ENCODE peak calls at places on chromosomes 11 and 22, in nine cellular contexts. One of them, this sample, is unnamed.

GRCh38 chr22:29306175-29306829 is at the start of gene GAS2L1:
- DNase-seq in B cell: peak; percentile 59
- DNase-seq in astrocyte of the spinal cord: peak; percentile 87
- DNase-seq in transverse colon: peak; percentile 89
- DNase-seq in OCI-LY7: peak; percentile 55
- DNase-seq in fibroblast of lung: peak; percentile 80
- DNase-seq in SK-N-SH: peak; percentile 96
- DNase-seq in Calu3: peak; percentile 88
- DNase-seq in cardiac muscle cell: peak; percentile 88
- DNase-seq in this sample: peak; percentile 80

GRCh38 chr22:49097171-49097925 is 730.3 kb downstream of the BRD1 start:
- DNase-seq in SK-N-SH: no peak
- DNase-seq in B cell: no peak
- DNase-seq in fibroblast of lung: no peak
- DNase-seq in astrocyte of the spinal cord: no peak
- DNase-seq in OCI-LY7: no peak
- DNase-seq in Calu3: no peak
- DNase-seq in transverse colon: no peak
- DNase-seq in cardiac muscle cell: no peak
- DNase-seq in this sample: no peak

GRCh38 chr11:124760205-124760652 is 1.9 kb downstream of the ESAM start:
- DNase-seq in B cell: peak; percentile 75
- DNase-seq in SK-N-SH: peak; percentile 17
- DNase-seq in cardiac muscle cell: no peak
- DNase-seq in transverse colon: no peak
- DNase-seq in astrocyte of the spinal cord: no peak
- DNase-seq in fibroblast of lung: no peak
- DNase-seq in OCI-LY7: no peak
- DNase-seq in Calu3: no peak
- DNase-seq in this sample: no peak

GRCh38 chr11:68990995-68991780 is 10.4 kb upstream of the MRGPRD start:
- DNase-seq in fibroblast of lung: no peak
- DNase-seq in transverse colon: peak; percentile 1
- DNase-seq in Calu3: no peak
- DNase-seq in SK-N-SH: no peak
- DNase-seq in astrocyte of the spinal cord: no peak
- DNase-seq in OCI-LY7: no peak
- DNase-seq in B cell: no peak
- DNase-seq in cardiac muscle cell: no peak
- DNase-seq in this sample: no peak

GRCh38 chr22:37454857-37455686 is 27.8 kb upstream of the ELFN2 start:
- DNase-seq in cardiac muscle cell: peak; percentile 91
- DNase-seq in SK-N-SH: no peak
- DNase-seq in B cell: no peak
- DNase-seq in transverse colon: no peak
- DNase-seq in fibroblast of lung: peak; percentile 96
- DNase-seq in OCI-LY7: no peak
- DNase-seq in astrocyte of the spinal cord: peak; percentile 87
- DNase-seq in Calu3: peak; percentile 66
- DNase-seq in this sample: no peak

GRCh38 chr11:44961894-44962293 is 11.2 kb upstream of the TP53I11 start:
- DNase-seq in Calu3: no peak
- DNase-seq in SK-N-SH: no peak
- DNase-seq in OCI-LY7: no peak
- DNase-seq in cardiac muscle cell: no peak
- DNase-seq in transverse colon: no peak
- DNase-seq in fibroblast of lung: no peak
- DNase-seq in astrocyte of the spinal cord: no peak
- DNase-seq in B cell: no peak
- DNase-seq in this sample: no peak

GRCh38 chr11:62983536-62984199 is 1.1 kb downstream of the SLC22A6 start:
- DNase-seq in B cell: no peak
- DNase-seq in cardiac muscle cell: no peak
- DNase-seq in fibroblast of lung: no peak
- DNase-seq in OCI-LY7: no peak
- DNase-seq in Calu3: no peak
- DNase-seq in SK-N-SH: no peak
- DNase-seq in transverse colon: no peak
- DNase-seq in astrocyte of the spinal cord: no peak
- DNase-seq in this sample: no peak

GRCh38 chr11:20113147-20113435 is 47.2 kb downstream of the DBX1 start:
- DNase-seq in B cell: no peak
- DNase-seq in cardiac muscle cell: no peak
- DNase-seq in OCI-LY7: no peak
- DNase-seq in SK-N-SH: no peak
- DNase-seq in Calu3: no peak
- DNase-seq in transverse colon: no peak
- DNase-seq in fibroblast of lung: peak; percentile 69
- DNase-seq in astrocyte of the spinal cord: no peak
- DNase-seq in this sample: no peak

GRCh38 chr22:46267431-46268279 is at the start of gene TTC38:
- DNase-seq in SK-N-SH: peak; percentile 99
- DNase-seq in fibroblast of lung: peak; percentile 76
- DNase-seq in Calu3: peak; percentile 90
- DNase-seq in OCI-LY7: no peak
- DNase-seq in astrocyte of the spinal cord: peak; percentile 78
- DNase-seq in B cell: peak; percentile 69
- DNase-seq in cardiac muscle cell: peak; percentile 90
- DNase-seq in transverse colon: peak; percentile 94
- DNase-seq in this sample: peak; percentile 67

DNA sequence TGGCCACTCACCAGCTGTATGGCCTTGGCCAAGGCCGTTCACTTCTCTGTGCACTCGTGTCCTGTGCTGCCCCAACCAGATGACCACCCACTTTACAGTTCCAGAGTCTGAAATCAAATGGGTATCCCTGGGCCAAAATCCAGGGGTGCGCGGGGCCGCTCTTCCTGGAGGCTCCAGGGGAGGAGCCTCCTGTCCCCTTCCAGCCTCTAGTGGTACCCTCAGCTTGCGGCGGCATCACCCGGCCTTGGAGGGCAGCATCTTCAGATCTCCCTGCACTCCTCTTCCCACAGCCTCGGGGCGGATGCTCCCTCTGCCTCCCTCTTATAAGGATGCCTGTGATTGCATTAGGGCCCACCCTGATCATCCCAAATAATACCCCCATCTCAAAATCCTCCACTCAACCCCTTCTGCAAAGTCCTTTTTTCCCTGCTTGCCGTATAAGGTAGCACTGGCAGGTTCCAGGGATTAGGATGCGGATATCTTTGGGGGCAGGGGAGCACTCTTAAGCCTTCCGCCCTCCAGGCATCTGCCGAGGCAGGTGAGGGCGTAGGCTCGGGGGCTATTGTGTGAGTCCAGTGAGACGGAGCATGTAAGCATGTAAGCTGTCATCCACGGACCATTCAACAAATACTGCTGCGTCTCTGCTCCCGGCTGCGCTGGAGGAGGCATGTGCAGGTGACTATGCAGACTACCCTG is 24.4 kb upstream of the SHISAL1 start:
- DNase-seq in SK-N-SH: no peak
- DNase-seq in fibroblast of lung: no peak
- DNase-seq in cardiac muscle cell: no peak
- DNase-seq in transverse colon: no peak
- DNase-seq in OCI-LY7: no peak
- DNase-seq in B cell: no peak
- DNase-seq in Calu3: no peak
- DNase-seq in astrocyte of the spinal cord: no peak
- DNase-seq in this sample: no peak
- TF ChIP-seq CTCF in SK-N-SH: no peak
- TF ChIP-seq CTCF in fibroblast of lung: no peak
- TF ChIP-seq CTCF in cardiac muscle cell: no peak
- TF ChIP-seq CTCF in transverse colon: no peak
- TF ChIP-seq CTCF in OCI-LY7: no peak
- TF ChIP-seq CTCF in B cell: no peak
- TF ChIP-seq CTCF in Calu3: no peak
- TF ChIP-seq CTCF in astrocyte of the spinal cord: no peak
- TF ChIP-seq CTCF in this sample: no peak

GRCh38 chr22:39897841-39898240 is 3.0 kb upstream of the GRAP2 start:
- DNase-seq in transverse colon: no peak
- DNase-seq in B cell: no peak
- DNase-seq in astrocyte of the spinal cord: no peak
- DNase-seq in fibroblast of lung: no peak
- DNase-seq in cardiac muscle cell: no peak
- DNase-seq in OCI-LY7: no peak
- DNase-seq in SK-N-SH: no peak
- DNase-seq in Calu3: no peak
- DNase-seq in this sample: no peak

GRCh38 chr22:39895682-39896081 is 2.1 kb upstream of the ENTHD1 start:
- DNase-seq in SK-N-SH: no peak
- DNase-seq in transverse colon: no peak
- DNase-seq in astrocyte of the spinal cord: no peak
- DNase-seq in fibroblast of lung: no peak
- DNase-seq in cardiac muscle cell: no peak
- DNase-seq in B cell: no peak
- DNase-seq in OCI-LY7: no peak
- DNase-seq in Calu3: no peak
- DNase-seq in this sample: no peak

GRCh38 chr22:39893526-39893925 is at the start of gene ENTHD1:
- DNase-seq in cardiac muscle cell: no peak
- DNase-seq in fibroblast of lung: no peak
- DNase-seq in astrocyte of the spinal cord: no peak
- DNase-seq in OCI-LY7: no peak
- DNase-seq in B cell: no peak
- DNase-seq in Calu3: no peak
- DNase-seq in SK-N-SH: no peak
- DNase-seq in transverse colon: no peak
- DNase-seq in this sample: no peak

GRCh38 chr22:39896313-39896996 is 2.9 kb upstream of the ENTHD1 start:
- DNase-seq in transverse colon: no peak
- DNase-seq in cardiac muscle cell: no peak
- DNase-seq in SK-N-SH: no peak
- DNase-seq in fibroblast of lung: no peak
- DNase-seq in OCI-LY7: no peak
- DNase-seq in B cell: no peak
- DNase-seq in Calu3: no peak
- DNase-seq in astrocyte of the spinal cord: no peak
- DNase-seq in this sample: no peak

GRCh38 chr22:39894554-39895092 is 1.1 kb upstream of the ENTHD1 start:
- DNase-seq in SK-N-SH: peak; percentile 2
- DNase-seq in B cell: no peak
- DNase-seq in OCI-LY7: no peak
- DNase-seq in astrocyte of the spinal cord: no peak
- DNase-seq in Calu3: no peak
- DNase-seq in cardiac muscle cell: no peak
- DNase-seq in fibroblast of lung: no peak
- DNase-seq in transverse colon: no peak
- DNase-seq in this sample: no peak
- TF ChIP-seq CTCF in SK-N-SH: no peak
- TF ChIP-seq CTCF in B cell: no peak
- TF ChIP-seq CTCF in OCI-LY7: no peak
- TF ChIP-seq CTCF in astrocyte of the spinal cord: no peak
- TF ChIP-seq CTCF in Calu3: no peak
- TF ChIP-seq CTCF in cardiac muscle cell: no peak
- TF ChIP-seq CTCF in fibroblast of lung: no peak
- TF ChIP-seq CTCF in transverse colon: no peak
- TF ChIP-seq CTCF in this sample: no peak

DNA sequence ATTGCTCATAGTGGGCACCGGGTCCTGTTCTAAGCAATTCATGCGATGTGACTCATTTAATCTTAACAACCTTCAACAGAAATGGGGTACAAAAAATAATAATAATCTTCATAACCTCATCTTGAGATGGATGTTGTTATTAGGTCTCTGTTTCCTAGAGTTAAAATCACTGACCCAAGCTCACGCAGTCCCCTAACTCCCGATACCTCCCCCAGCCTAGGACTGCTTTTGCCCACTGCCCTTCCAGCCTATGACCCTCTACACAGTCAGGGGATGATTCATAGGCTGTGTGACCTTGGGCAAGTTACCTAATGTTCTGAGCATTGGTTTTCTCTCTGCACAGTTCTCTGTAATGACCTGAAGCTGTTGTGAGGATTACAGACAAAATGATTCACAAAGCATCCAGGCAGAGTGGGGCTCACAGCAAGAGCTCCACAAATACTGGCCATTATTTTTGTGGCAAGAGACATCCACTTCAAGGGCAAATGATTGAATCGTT is 19.9 kb downstream of the MTFP1 start:
- DNase-seq in SK-N-SH: no peak
- DNase-seq in B cell: no peak
- DNase-seq in transverse colon: no peak
- DNase-seq in cardiac muscle cell: no peak
- DNase-seq in OCI-LY7: no peak
- DNase-seq in astrocyte of the spinal cord: no peak
- DNase-seq in fibroblast of lung: peak; percentile 14
- DNase-seq in Calu3: no peak
- DNase-seq in this sample: no peak
- TF ChIP-seq CTCF in SK-N-SH: no peak
- TF ChIP-seq CTCF in B cell: peak; percentile 30
- TF ChIP-seq CTCF in transverse colon: no peak
- TF ChIP-seq CTCF in cardiac muscle cell: no peak
- TF ChIP-seq CTCF in OCI-LY7: peak; percentile 54
- TF ChIP-seq CTCF in astrocyte of the spinal cord: no peak
- TF ChIP-seq CTCF in fibroblast of lung: no peak
- TF ChIP-seq CTCF in Calu3: peak; percentile 3
- TF ChIP-seq CTCF in this sample: no peak

GRCh38 chr11:103322861-103323260 is 213.6 kb downstream of the DYNC2H1 start:
- DNase-seq in SK-N-SH: no peak
- DNase-seq in transverse colon: no peak
- DNase-seq in cardiac muscle cell: peak; percentile 30
- DNase-seq in astrocyte of the spinal cord: no peak
- DNase-seq in OCI-LY7: no peak
- DNase-seq in Calu3: no peak
- DNase-seq in B cell: no peak
- DNase-seq in fibroblast of lung: no peak
- DNase-seq in this sample: no peak

GRCh38 chr11:103325686-103326069 is 216.5 kb downstream of the DYNC2H1 start:
- DNase-seq in transverse colon: no peak
- DNase-seq in cardiac muscle cell: no peak
- DNase-seq in Calu3: peak; percentile 2
- DNase-seq in B cell: no peak
- DNase-seq in fibroblast of lung: no peak
- DNase-seq in OCI-LY7: no peak
- DNase-seq in SK-N-SH: no peak
- DNase-seq in astrocyte of the spinal cord: no peak
- DNase-seq in this sample: peak; percentile 5

GRCh38 chr11:103327721-103328120 is 218.5 kb downstream of the DYNC2H1 start:
- DNase-seq in Calu3: no peak
- DNase-seq in OCI-LY7: no peak
- DNase-seq in astrocyte of the spinal cord: no peak
- DNase-seq in B cell: no peak
- DNase-seq in fibroblast of lung: peak; percentile 16
- DNase-seq in transverse colon: no peak
- DNase-seq in cardiac muscle cell: peak; percentile 79
- DNase-seq in SK-N-SH: no peak
- DNase-seq in this sample: no peak

DNA sequence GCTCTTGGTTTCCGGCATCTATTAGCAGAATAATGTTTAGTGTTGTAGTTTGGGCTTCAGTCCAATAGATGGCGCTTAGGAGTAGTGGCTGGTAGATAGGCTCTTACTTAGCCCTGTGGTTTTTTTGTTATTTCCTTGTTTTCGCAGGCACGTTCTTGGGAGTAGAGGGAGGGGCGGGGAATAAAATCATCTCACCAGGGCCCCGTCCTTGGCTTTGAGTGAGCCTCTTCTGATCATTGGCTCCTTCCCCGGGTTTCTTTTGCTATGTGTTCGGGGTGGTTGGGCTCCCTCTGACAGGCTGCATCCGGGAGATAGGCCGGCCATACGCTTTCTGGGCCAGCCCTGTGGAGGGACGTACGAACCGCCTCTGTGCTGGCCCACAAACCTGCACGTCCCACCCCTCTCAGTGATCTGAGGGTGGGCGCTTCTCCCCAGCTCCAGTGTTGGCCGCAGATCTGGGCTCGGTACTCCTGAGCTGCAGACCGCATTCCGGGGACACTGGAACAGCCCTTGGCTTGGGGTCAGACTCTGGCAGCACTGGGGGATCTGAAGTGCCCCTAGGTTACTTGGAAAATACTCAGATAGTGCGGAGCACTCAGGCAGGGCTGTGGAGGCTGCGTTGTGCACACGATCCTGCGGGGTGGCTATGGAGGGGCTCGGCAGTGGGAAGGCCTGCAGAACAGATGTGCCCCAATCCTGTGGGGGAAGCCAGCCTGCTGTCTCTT is 217.0 kb downstream of the DYNC2H1 start:
- DNase-seq in OCI-LY7: peak; percentile 51
- DNase-seq in Calu3: peak; percentile 48
- DNase-seq in fibroblast of lung: peak; percentile 74
- DNase-seq in SK-N-SH: peak; percentile 45
- DNase-seq in B cell: peak; percentile 29
- DNase-seq in cardiac muscle cell: peak; percentile 89
- DNase-seq in transverse colon: peak; percentile 9
- DNase-seq in astrocyte of the spinal cord: peak; percentile 82
- DNase-seq in this sample: peak; percentile 50
- TF ChIP-seq CTCF in OCI-LY7: peak; percentile 85
- TF ChIP-seq CTCF in Calu3: peak; percentile 40
- TF ChIP-seq CTCF in fibroblast of lung: peak; percentile 92
- TF ChIP-seq CTCF in SK-N-SH: peak; percentile 80
- TF ChIP-seq CTCF in B cell: peak; percentile 46
- TF ChIP-seq CTCF in cardiac muscle cell: peak; percentile 84
- TF ChIP-seq CTCF in transverse colon: peak; percentile 53
- TF ChIP-seq CTCF in astrocyte of the spinal cord: peak; percentile 87
- TF ChIP-seq CTCF in this sample: peak; percentile 75

This sample was measured in neural crest cell.